ENCODE peak calls at places on chromosomes 6 and 20, in eight cellular contexts. One of them, this sample, is unnamed.

GRCh38 chr6:38797391-38797790 is 82.3 kb downstream of the DNAH8 start:
- DNase-seq in HT-29: peak; percentile 69
- DNase-seq in fibroblast of lung: no peak
- DNase-seq in adrenal gland: no peak
- DNase-seq in activated T-cell treated with anti-CD3 and anti-CD28 coated beads for 1 hour: no peak
- DNase-seq in NB4: no peak
- DNase-seq in neuronal stem cell: no peak
- DNase-seq in astrocyte of the cerebellum: no peak
- DNase-seq in this sample: no peak

GRCh38 chr20:50115591-50116367 is 2.8 kb upstream of the UBE2V1 start:
- DNase-seq in neuronal stem cell: peak; percentile 89
- DNase-seq in adrenal gland: peak; percentile 99
- DNase-seq in fibroblast of lung: peak; percentile 95
- DNase-seq in activated T-cell treated with anti-CD3 and anti-CD28 coated beads for 1 hour: peak; percentile 86
- DNase-seq in HT-29: peak; percentile 99
- DNase-seq in NB4: peak; percentile 96
- DNase-seq in astrocyte of the cerebellum: peak; percentile 94
- DNase-seq in this sample: peak; percentile 98

GRCh38 chr20:10863337-10864060 is 189.7 kb upstream of the JAG1 start:
- DNase-seq in neuronal stem cell: no peak
- DNase-seq in fibroblast of lung: peak; percentile 90
- DNase-seq in adrenal gland: peak; percentile 61
- DNase-seq in HT-29: no peak
- DNase-seq in NB4: no peak
- DNase-seq in activated T-cell treated with anti-CD3 and anti-CD28 coated beads for 1 hour: no peak
- DNase-seq in astrocyte of the cerebellum: peak; percentile 81
- DNase-seq in this sample: no peak

GRCh38 chr20:58586565-58587093 is 64.5 kb upstream of the STX16 start:
- DNase-seq in activated T-cell treated with anti-CD3 and anti-CD28 coated beads for 1 hour: no peak
- DNase-seq in NB4: no peak
- DNase-seq in neuronal stem cell: no peak
- DNase-seq in adrenal gland: no peak
- DNase-seq in fibroblast of lung: no peak
- DNase-seq in HT-29: no peak
- DNase-seq in astrocyte of the cerebellum: no peak
- DNase-seq in this sample: no peak

GRCh38 chr6:51855310-51856082 is 231.9 kb downstream of the PKHD1 start:
- DNase-seq in neuronal stem cell: peak; percentile 67
- DNase-seq in fibroblast of lung: peak; percentile 25
- DNase-seq in adrenal gland: peak; percentile 61
- DNase-seq in HT-29: peak; percentile 89
- DNase-seq in activated T-cell treated with anti-CD3 and anti-CD28 coated beads for 1 hour: no peak
- DNase-seq in NB4: peak; percentile 77
- DNase-seq in astrocyte of the cerebellum: peak; percentile 49
- DNase-seq in this sample: no peak

GRCh38 chr6:117326396-117326795 is 61.0 kb downstream of the VGLL2 start:
- DNase-seq in activated T-cell treated with anti-CD3 and anti-CD28 coated beads for 1 hour: no peak
- DNase-seq in HT-29: no peak
- DNase-seq in NB4: no peak
- DNase-seq in adrenal gland: no peak
- DNase-seq in fibroblast of lung: peak; percentile 22
- DNase-seq in astrocyte of the cerebellum: no peak
- DNase-seq in neuronal stem cell: no peak
- DNase-seq in this sample: no peak

GRCh38 chr20:24353135-24353694 is 116.2 kb upstream of the SYNDIG1 start:
- DNase-seq in NB4: no peak
- DNase-seq in adrenal gland: no peak
- DNase-seq in activated T-cell treated with anti-CD3 and anti-CD28 coated beads for 1 hour: no peak
- DNase-seq in astrocyte of the cerebellum: no peak
- DNase-seq in fibroblast of lung: no peak
- DNase-seq in neuronal stem cell: no peak
- DNase-seq in HT-29: no peak
- DNase-seq in this sample: no peak

GRCh38 chr6:168968228-168968627 is 285.4 kb downstream of the THBS2 start:
- DNase-seq in fibroblast of lung: peak; percentile 91
- DNase-seq in adrenal gland: peak; percentile 59
- DNase-seq in NB4: peak; percentile 25
- DNase-seq in activated T-cell treated with anti-CD3 and anti-CD28 coated beads for 1 hour: no peak
- DNase-seq in astrocyte of the cerebellum: peak; percentile 95
- DNase-seq in HT-29: peak; percentile 81
- DNase-seq in neuronal stem cell: no peak
- DNase-seq in this sample: peak; percentile 57

GRCh38 chr6:112307707-112308106 is 39.4 kb upstream of the RFPL4B start:
- DNase-seq in astrocyte of the cerebellum: no peak
- DNase-seq in NB4: peak; percentile 9
- DNase-seq in adrenal gland: no peak
- DNase-seq in neuronal stem cell: no peak
- DNase-seq in activated T-cell treated with anti-CD3 and anti-CD28 coated beads for 1 hour: no peak
- DNase-seq in HT-29: no peak
- DNase-seq in fibroblast of lung: no peak
- DNase-seq in this sample: no peak

GRCh38 chr6:162736933-162737332 is 9.2 kb downstream of the PACRG start:
- DNase-seq in activated T-cell treated with anti-CD3 and anti-CD28 coated beads for 1 hour: no peak
- DNase-seq in fibroblast of lung: no peak
- DNase-seq in adrenal gland: no peak
- DNase-seq in neuronal stem cell: no peak
- DNase-seq in HT-29: peak; percentile 21
- DNase-seq in astrocyte of the cerebellum: no peak
- DNase-seq in NB4: no peak
- DNase-seq in this sample: no peak

GRCh38 chr6:168031411-168032382 is 34.2 kb downstream of the KIF25 start:
- DNase-seq in NB4: peak; percentile 34
- DNase-seq in activated T-cell treated with anti-CD3 and anti-CD28 coated beads for 1 hour: no peak
- DNase-seq in adrenal gland: peak; percentile 55
- DNase-seq in astrocyte of the cerebellum: peak; percentile 68
- DNase-seq in neuronal stem cell: no peak
- DNase-seq in HT-29: no peak
- DNase-seq in fibroblast of lung: peak; percentile 63
- DNase-seq in this sample: no peak

GRCh38 chr6:36139991-36140710 is 9.8 kb downstream of the MAPK13 start:
- DNase-seq in fibroblast of lung: no peak
- DNase-seq in adrenal gland: peak; percentile 79
- DNase-seq in NB4: peak; percentile 64
- DNase-seq in HT-29: no peak
- DNase-seq in activated T-cell treated with anti-CD3 and anti-CD28 coated beads for 1 hour: no peak
- DNase-seq in neuronal stem cell: no peak
- DNase-seq in astrocyte of the cerebellum: no peak
- DNase-seq in this sample: no peak

GRCh38 chr20:47127986-47128385 is 228.5 kb downstream of the ZMYND8 start:
- DNase-seq in adrenal gland: no peak
- DNase-seq in HT-29: no peak
- DNase-seq in astrocyte of the cerebellum: no peak
- DNase-seq in neuronal stem cell: no peak
- DNase-seq in activated T-cell treated with anti-CD3 and anti-CD28 coated beads for 1 hour: no peak
- DNase-seq in fibroblast of lung: no peak
- DNase-seq in NB4: no peak
- DNase-seq in this sample: no peak

GRCh38 chr6:147618927-147619326 is 110.4 kb downstream of the SAMD5 start:
- DNase-seq in activated T-cell treated with anti-CD3 and anti-CD28 coated beads for 1 hour: no peak
- DNase-seq in astrocyte of the cerebellum: no peak
- DNase-seq in fibroblast of lung: no peak
- DNase-seq in neuronal stem cell: no peak
- DNase-seq in adrenal gland: no peak
- DNase-seq in NB4: peak; percentile 14
- DNase-seq in HT-29: no peak
- DNase-seq in this sample: no peak

GRCh38 chr6:47832386-47833080 is 50.7 kb downstream of the OPN5 start:
- DNase-seq in activated T-cell treated with anti-CD3 and anti-CD28 coated beads for 1 hour: no peak
- DNase-seq in fibroblast of lung: peak; percentile 53
- DNase-seq in astrocyte of the cerebellum: peak; percentile 5
- DNase-seq in NB4: no peak
- DNase-seq in adrenal gland: no peak
- DNase-seq in neuronal stem cell: no peak
- DNase-seq in HT-29: no peak
- DNase-seq in this sample: no peak

GRCh38 chr6:1110164-1110563 is 201.7 kb upstream of the FOXQ1 start:
- DNase-seq in NB4: peak; percentile 28
- DNase-seq in fibroblast of lung: no peak
- DNase-seq in adrenal gland: no peak
- DNase-seq in astrocyte of the cerebellum: no peak
- DNase-seq in HT-29: peak; percentile 53
- DNase-seq in activated T-cell treated with anti-CD3 and anti-CD28 coated beads for 1 hour: no peak
- DNase-seq in neuronal stem cell: no peak
- DNase-seq in this sample: no peak

GRCh38 chr6:149334682-149335160 is 17.2 kb downstream of the TAB2 start:
- DNase-seq in adrenal gland: peak; percentile 73
- DNase-seq in astrocyte of the cerebellum: peak; percentile 39
- DNase-seq in fibroblast of lung: peak; percentile 91
- DNase-seq in HT-29: peak; percentile 44
- DNase-seq in activated T-cell treated with anti-CD3 and anti-CD28 coated beads for 1 hour: no peak
- DNase-seq in neuronal stem cell: no peak
- DNase-seq in NB4: no peak
- DNase-seq in this sample: no peak

GRCh38 chr20:50413088-50413500 is 97.1 kb upstream of the PTPN1 start:
- DNase-seq in astrocyte of the cerebellum: no peak
- DNase-seq in fibroblast of lung: no peak
- DNase-seq in adrenal gland: no peak
- DNase-seq in activated T-cell treated with anti-CD3 and anti-CD28 coated beads for 1 hour: no peak
- DNase-seq in NB4: peak; percentile 86
- DNase-seq in neuronal stem cell: no peak
- DNase-seq in HT-29: no peak
- DNase-seq in this sample: no peak

GRCh38 chr6:149831380-149831820 is 32.8 kb downstream of the LRP11 start:
- DNase-seq in activated T-cell treated with anti-CD3 and anti-CD28 coated beads for 1 hour: no peak
- DNase-seq in astrocyte of the cerebellum: no peak
- DNase-seq in HT-29: no peak
- DNase-seq in adrenal gland: no peak
- DNase-seq in fibroblast of lung: no peak
- DNase-seq in NB4: no peak
- DNase-seq in neuronal stem cell: no peak
- DNase-seq in this sample: no peak

GRCh38 chr6:3001146-3001772 is 1.6 kb downstream of the NQO2 start:
- DNase-seq in NB4: no peak
- DNase-seq in activated T-cell treated with anti-CD3 and anti-CD28 coated beads for 1 hour: no peak
- DNase-seq in astrocyte of the cerebellum: no peak
- DNase-seq in fibroblast of lung: no peak
- DNase-seq in HT-29: no peak
- DNase-seq in neuronal stem cell: no peak
- DNase-seq in adrenal gland: peak; percentile 49
- DNase-seq in this sample: no peak

GRCh38 chr6:3438190-3439167 is 18.4 kb downstream of the SLC22A23 start:
- DNase-seq in NB4: no peak
- DNase-seq in adrenal gland: no peak
- DNase-seq in neuronal stem cell: no peak
- DNase-seq in HT-29: peak; percentile 49
- DNase-seq in fibroblast of lung: peak; percentile 90
- DNase-seq in astrocyte of the cerebellum: peak; percentile 76
- DNase-seq in activated T-cell treated with anti-CD3 and anti-CD28 coated beads for 1 hour: no peak
- DNase-seq in this sample: peak; percentile 25

GRCh38 chr20:62367483-62368302 is 581 bp upstream of the LAMA5 start:
- DNase-seq in activated T-cell treated with anti-CD3 and anti-CD28 coated beads for 1 hour: no peak
- DNase-seq in neuronal stem cell: no peak
- DNase-seq in fibroblast of lung: no peak
- DNase-seq in NB4: peak; percentile 61
- DNase-seq in astrocyte of the cerebellum: no peak
- DNase-seq in adrenal gland: no peak
- DNase-seq in HT-29: peak; percentile 74
- DNase-seq in this sample: peak; percentile 60

GRCh38 chr20:36575066-36575743 is 1.8 kb downstream of the TGIF2 start:
- DNase-seq in activated T-cell treated with anti-CD3 and anti-CD28 coated beads for 1 hour: no peak
- DNase-seq in adrenal gland: peak; percentile 79
- DNase-seq in astrocyte of the cerebellum: peak; percentile 48
- DNase-seq in NB4: peak; percentile 66
- DNase-seq in HT-29: peak; percentile 65
- DNase-seq in fibroblast of lung: peak; percentile 60
- DNase-seq in neuronal stem cell: no peak
- DNase-seq in this sample: peak; percentile 53

GRCh38 chr6:8108031-8108660 is 5.8 kb upstream of the EEF1E1 start:
- DNase-seq in HT-29: peak; percentile 36
- DNase-seq in adrenal gland: no peak
- DNase-seq in astrocyte of the cerebellum: peak; percentile 72
- DNase-seq in NB4: no peak
- DNase-seq in activated T-cell treated with anti-CD3 and anti-CD28 coated beads for 1 hour: no peak
- DNase-seq in fibroblast of lung: peak; percentile 92
- DNase-seq in neuronal stem cell: no peak
- DNase-seq in this sample: no peak

GRCh38 chr6:56757585-56757984 is 114.9 kb upstream of the DST start:
- DNase-seq in astrocyte of the cerebellum: no peak
- DNase-seq in activated T-cell treated with anti-CD3 and anti-CD28 coated beads for 1 hour: no peak
- DNase-seq in adrenal gland: peak; percentile 72
- DNase-seq in NB4: peak; percentile 51
- DNase-seq in HT-29: peak; percentile 68
- DNase-seq in fibroblast of lung: peak; percentile 58
- DNase-seq in neuronal stem cell: no peak
- DNase-seq in this sample: peak; percentile 52

GRCh38 chr20:11497543-11497942 is 420.1 kb upstream of the BTBD3 start:
- DNase-seq in fibroblast of lung: no peak
- DNase-seq in astrocyte of the cerebellum: no peak
- DNase-seq in HT-29: no peak
- DNase-seq in neuronal stem cell: peak; percentile 2
- DNase-seq in activated T-cell treated with anti-CD3 and anti-CD28 coated beads for 1 hour: no peak
- DNase-seq in adrenal gland: no peak
- DNase-seq in NB4: no peak
- DNase-seq in this sample: no peak

GRCh38 chr6:149861603-149862423 is 2.3 kb downstream of the LRP11 start:
- DNase-seq in adrenal gland: no peak
- DNase-seq in activated T-cell treated with anti-CD3 and anti-CD28 coated beads for 1 hour: no peak
- DNase-seq in fibroblast of lung: peak; percentile 45
- DNase-seq in NB4: no peak
- DNase-seq in astrocyte of the cerebellum: no peak
- DNase-seq in HT-29: no peak
- DNase-seq in neuronal stem cell: no peak
- DNase-seq in this sample: no peak

GRCh38 chr6:55276745-55277627 is 50.3 kb upstream of the GFRAL start:
- DNase-seq in neuronal stem cell: peak; percentile 61
- DNase-seq in NB4: peak; percentile 70
- DNase-seq in astrocyte of the cerebellum: peak; percentile 76
- DNase-seq in fibroblast of lung: peak; percentile 63
- DNase-seq in HT-29: peak; percentile 45
- DNase-seq in adrenal gland: peak; percentile 53
- DNase-seq in activated T-cell treated with anti-CD3 and anti-CD28 coated beads for 1 hour: no peak
- DNase-seq in this sample: no peak

GRCh38 chr6:154561750-154562149 is 51.3 kb upstream of the CNKSR3 start:
- DNase-seq in HT-29: no peak
- DNase-seq in fibroblast of lung: no peak
- DNase-seq in adrenal gland: no peak
- DNase-seq in astrocyte of the cerebellum: no peak
- DNase-seq in activated T-cell treated with anti-CD3 and anti-CD28 coated beads for 1 hour: no peak
- DNase-seq in NB4: no peak
- DNase-seq in neuronal stem cell: no peak
- DNase-seq in this sample: no peak

GRCh38 chr6:154995241-154996162 is at the start of gene TIAM2:
- DNase-seq in HT-29: no peak
- DNase-seq in neuronal stem cell: peak; percentile 62
- DNase-seq in NB4: no peak
- DNase-seq in activated T-cell treated with anti-CD3 and anti-CD28 coated beads for 1 hour: no peak
- DNase-seq in adrenal gland: no peak
- DNase-seq in fibroblast of lung: peak; percentile 35
- DNase-seq in astrocyte of the cerebellum: no peak
- DNase-seq in this sample: no peak

GRCh38 chr6:16762547-16763477 is 1.6 kb upstream of the ATXN1 start:
- DNase-seq in astrocyte of the cerebellum: no peak
- DNase-seq in neuronal stem cell: peak; percentile 27
- DNase-seq in NB4: peak; percentile 83
- DNase-seq in HT-29: peak; percentile 85
- DNase-seq in adrenal gland: peak; percentile 76
- DNase-seq in fibroblast of lung: peak; percentile 94
- DNase-seq in activated T-cell treated with anti-CD3 and anti-CD28 coated beads for 1 hour: peak; percentile 32
- DNase-seq in this sample: peak; percentile 71

GRCh38 chr6:24743265-24743943 is 24.4 kb upstream of the C6orf62 start:
- DNase-seq in activated T-cell treated with anti-CD3 and anti-CD28 coated beads for 1 hour: no peak
- DNase-seq in HT-29: peak; percentile 76
- DNase-seq in adrenal gland: peak; percentile 66
- DNase-seq in NB4: peak; percentile 78
- DNase-seq in neuronal stem cell: no peak
- DNase-seq in fibroblast of lung: peak; percentile 98
- DNase-seq in astrocyte of the cerebellum: peak; percentile 91
- DNase-seq in this sample: no peak

GRCh38 chr20:52103469-52103910 is 88.1 kb downstream of the ZFP64 start:
- DNase-seq in neuronal stem cell: peak; percentile 8
- DNase-seq in NB4: peak; percentile 85
- DNase-seq in astrocyte of the cerebellum: no peak
- DNase-seq in activated T-cell treated with anti-CD3 and anti-CD28 coated beads for 1 hour: no peak
- DNase-seq in adrenal gland: no peak
- DNase-seq in HT-29: no peak
- DNase-seq in fibroblast of lung: peak; percentile 56
- DNase-seq in this sample: no peak

GRCh38 chr20:33299111-33299603 is 16.1 kb downstream of the BPIFB1 start:
- DNase-seq in astrocyte of the cerebellum: no peak
- DNase-seq in fibroblast of lung: peak; percentile 15
- DNase-seq in NB4: peak; percentile 65
- DNase-seq in adrenal gland: peak; percentile 72
- DNase-seq in activated T-cell treated with anti-CD3 and anti-CD28 coated beads for 1 hour: peak; percentile 71
- DNase-seq in neuronal stem cell: peak; percentile 70
- DNase-seq in HT-29: peak; percentile 83
- DNase-seq in this sample: peak; percentile 57